ENCODE peak calls at places on chromosomes 5 and 9, in seven cellular contexts. M is GM12892, L is H1, R is HepG2, X is GM12891, B is GM12878, U is K562. J is an unnamed sample.

GRCh38 chr9:115593587-115594091 is 475.7 kb upstream of the TNC start:
- DNase-seq in M (no peak), L (no peak), R (peak), X (peak), B (no peak), U (peak), J (peak)

GRCh38 chr5:150159741-150160179 is 4.1 kb upstream of the PDGFRB start:
- DNase-seq in M (no peak), L (no peak), R (no peak), X (no peak), B (no peak), U (peak), J (peak)

GRCh38 chr9:15182755-15183154 is 124.3 kb downstream of the TTC39B start:
- DNase-seq in M (no peak), L (no peak), R (no peak), X (no peak), B (no peak), U (no peak), J (peak)

GRCh38 chr9:133459476-133460404 is at the start of gene CACFD1:
- DNase-seq in M (peak), L (peak), R (peak), X (peak), B (peak), U (peak), J (peak)

GRCh38 chr9:35367451-35367850 is 122.5 kb upstream of the RUSC2 start:
- DNase-seq in M (no peak), L (no peak), R (no peak), X (no peak), B (no peak), U (no peak), J (no peak)

GRCh38 chr9:33447404-33448158 is at the start of gene AQP3:
- DNase-seq in M (peak), L (no peak), R (peak), X (peak), B (no peak), U (peak), J (peak)

GRCh38 chr9:3906437-3907213 is 380.8 kb upstream of the RFX3 start:
- DNase-seq in M (no peak), L (no peak), R (no peak), X (no peak), B (no peak), U (no peak), J (peak)

GRCh38 chr5:122500245-122501086 is 188.4 kb downstream of the SNCAIP start:
- DNase-seq in M (no peak), L (peak), R (peak), X (no peak), B (no peak), U (peak), J (peak)

GRCh38 chr5:138981606-138982005 is 106.5 kb upstream of the LRRTM2 start:
- DNase-seq in M (no peak), L (no peak), R (no peak), X (no peak), B (no peak), U (no peak), J (no peak)

GRCh38 chr5:37685816-37686215 is 154.0 kb downstream of the GDNF start:
- DNase-seq in M (no peak), L (no peak), R (no peak), X (no peak), B (no peak), U (no peak), J (no peak)

GRCh38 chr9:7560669-7561305 is 238.8 kb downstream of the DMAC1 start:
- DNase-seq in M (no peak), L (no peak), R (no peak), X (no peak), B (no peak), U (no peak), J (no peak)

GRCh38 chr5:140672455-140673186 is 755 bp downstream of the DND1 start:
- DNase-seq in M (no peak), L (no peak), R (no peak), X (no peak), B (no peak), U (no peak), J (peak)

GRCh38 chr5:102781786-102782185 is 26.7 kb downstream of the PAM start:
- DNase-seq in M (no peak), L (no peak), R (no peak), X (no peak), B (no peak), U (no peak), J (no peak)

GRCh38 chr5:80686757-80687156 is 32.0 kb upstream of the DHFR start:
- DNase-seq in M (no peak), L (no peak), R (peak), X (no peak), B (no peak), U (no peak), J (no peak)

GRCh38 chr5:172285226-172286143 is 1.9 kb upstream of the UBTD2 start:
- DNase-seq in M (no peak), L (no peak), R (no peak), X (no peak), B (no peak), U (no peak), J (no peak)

GRCh38 chr9:114688388-114688787 is 6.4 kb upstream of the TEX48 start:
- DNase-seq in M (no peak), L (no peak), R (no peak), X (no peak), B (no peak), U (no peak), J (no peak)

GRCh38 chr5:149632311-149633251 is 51.3 kb downstream of the ARHGEF37 start:
- DNase-seq in M (no peak), L (no peak), R (no peak), X (no peak), B (no peak), U (peak), J (no peak)

GRCh38 chr5:172800088-172800551 is 29.1 kb upstream of the DUSP1 start:
- DNase-seq in M (no peak), L (no peak), R (no peak), X (no peak), B (no peak), U (no peak), J (no peak)

GRCh38 chr9:121085661-121086060 is 10.9 kb downstream of the CNTRL start:
- DNase-seq in M (no peak), L (no peak), R (no peak), X (no peak), B (no peak), U (no peak), J (no peak)

GRCh38 chr5:158801286-158801685 is 298.4 kb downstream of the EBF1 start:
- DNase-seq in M (no peak), L (no peak), R (no peak), X (no peak), B (no peak), U (no peak), J (no peak)

GRCh38 chr5:11026543-11026942 is 265.5 kb upstream of the DAP start:
- DNase-seq in M (no peak), L (no peak), R (no peak), X (no peak), B (no peak), U (no peak), J (no peak)

GRCh38 chr9:111036946-111037743 is 1.1 kb downstream of the LPAR1 start:
- DNase-seq in M (no peak), L (no peak), R (no peak), X (no peak), B (no peak), U (no peak), J (peak)

GRCh38 chr9:84315278-84315877 is 25.2 kb downstream of the SLC28A3 start:
- DNase-seq in M (no peak), L (peak), R (peak), X (no peak), B (no peak), U (peak), J (peak)

GRCh38 chr5:17221843-17222614 is 4.6 kb downstream of the BASP1 start:
- DNase-seq in M (no peak), L (no peak), R (no peak), X (no peak), B (no peak), U (no peak), J (no peak)

GRCh38 chr5:74251106-74252032 is 389.2 kb downstream of the ENC1 start:
- DNase-seq in M (no peak), L (no peak), R (peak), X (no peak), B (no peak), U (no peak), J (no peak)

GRCh38 chr9:31103836-31104235 is 1280.6 kb upstream of the ACO1 start:
- DNase-seq in M (no peak), L (no peak), R (no peak), X (no peak), B (no peak), U (no peak), J (no peak)

GRCh38 chr9:63859475-63860215 is 1425.4 kb downstream of the FOXD4L5 start:
- DNase-seq in M (no peak), L (no peak), R (peak), X (no peak), B (no peak), U (peak), J (peak)

GRCh38 chr5:78929833-78930232 is 55.3 kb downstream of the ARSB start:
- DNase-seq in M (no peak), L (no peak), R (peak), X (no peak), B (no peak), U (no peak), J (no peak)

GRCh38 chr5:156556666-156557401 is 229.9 kb downstream of the SGCD start:
- DNase-seq in M (no peak), L (no peak), R (no peak), X (no peak), B (no peak), U (no peak), J (no peak)

GRCh38 chr5:4246447-4246846 is 650.8 kb downstream of the IRX1 start:
- DNase-seq in M (no peak), L (no peak), R (no peak), X (no peak), B (no peak), U (no peak), J (no peak)

GRCh38 chr9:113875917-113876805 is at the start of gene ZNF618:
- DNase-seq in M (peak), L (no peak), R (no peak), X (peak), B (no peak), U (peak), J (peak)

GRCh38 chr5:87300176-87300575 is 32.5 kb downstream of the RASA1 start:
- DNase-seq in M (no peak), L (no peak), R (no peak), X (no peak), B (no peak), U (no peak), J (no peak)

GRCh38 chr9:79559501-79560181 is 12.1 kb upstream of the TLE4 start:
- DNase-seq in M (no peak), L (no peak), R (no peak), X (no peak), B (no peak), U (no peak), J (peak)

GRCh38 chr9:79652598-79652997 is 80.8 kb downstream of the TLE4 start:
- DNase-seq in M (no peak), L (no peak), R (no peak), X (no peak), B (no peak), U (no peak), J (no peak)

GRCh38 chr5:1659100-1660036 is 135.6 kb upstream of the LPCAT1 start:
- DNase-seq in M (no peak), L (no peak), R (no peak), X (peak), B (no peak), U (no peak), J (peak)

GRCh38 chr5:146667633-146668032 is 151.6 kb upstream of the GPR151 start:
- DNase-seq in M (no peak), L (no peak), R (no peak), X (no peak), B (no peak), U (no peak), J (no peak)

GRCh38 chr9:77846957-77847574 is 184.5 kb downstream of the GNAQ start:
- DNase-seq in M (no peak), L (no peak), R (no peak), X (no peak), B (no peak), U (no peak), J (no peak)

GRCh38 chr9:38096238-38096805 is 27.3 kb upstream of the SHB start:
- DNase-seq in M (no peak), L (no peak), R (no peak), X (no peak), B (no peak), U (no peak), J (no peak)

DNA sequence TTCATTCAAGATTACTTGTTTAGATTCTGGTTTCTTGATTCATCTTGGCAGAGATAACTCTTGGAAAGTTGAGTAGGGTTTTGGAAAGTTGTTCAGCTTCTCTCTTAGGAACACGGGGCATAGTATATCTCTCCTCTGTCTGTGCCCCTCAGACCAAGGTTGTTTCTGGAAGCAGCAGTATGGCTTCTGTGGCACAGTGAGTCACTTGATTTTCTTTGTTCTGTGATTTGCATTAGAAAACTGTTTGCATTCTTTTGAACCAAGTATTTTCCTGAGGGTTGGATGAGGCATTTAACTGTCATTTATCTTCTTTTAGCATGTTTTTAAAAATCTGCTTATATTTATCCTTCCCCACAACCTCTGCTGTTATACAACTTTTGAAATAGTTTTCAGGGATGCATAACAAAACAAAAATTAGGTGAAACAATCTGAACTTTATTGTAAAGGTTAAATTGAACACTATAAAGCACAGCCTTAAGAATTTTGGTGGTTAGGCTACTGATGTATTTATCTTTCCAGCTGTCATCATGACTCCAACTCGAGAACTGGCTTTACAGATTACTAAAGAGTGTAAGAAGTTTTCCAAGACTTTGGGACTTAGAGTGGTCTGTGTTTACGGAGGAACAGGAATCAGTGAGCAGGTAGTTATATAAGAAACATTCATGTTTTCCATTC is 26.5 kb downstream of the DDX46 start:
- DNase-seq in M (no peak), L (peak), R (no peak), X (no peak), B (no peak), U (no peak), J (no peak)
- TF ChIP-seq TAF1 in M (no peak), L (no peak), R (no peak), X (no peak), B (no peak), U (no peak), J (no peak)

GRCh38 chr5:84518862-84519261 is 134.2 kb upstream of the EDIL3 start:
- DNase-seq in M (no peak), L (no peak), R (no peak), X (no peak), B (no peak), U (no peak), J (no peak)

GRCh38 chr5:84524491-84524890 is 139.8 kb upstream of the EDIL3 start:
- DNase-seq in M (no peak), L (no peak), R (no peak), X (no peak), B (no peak), U (no peak), J (no peak)
- TF ChIP-seq TAF1 in M (no peak), L (no peak), R (no peak), X (no peak), B (no peak), U (no peak), J (no peak)

GRCh38 chr9:97046228-97046627 is 7.3 kb upstream of the CTSV start:
- DNase-seq in M (no peak), L (peak), R (peak), X (no peak), B (no peak), U (no peak), J (no peak)
- TF ChIP-seq TAF1 in M (no peak), L (peak), R (no peak), X (no peak), B (no peak), U (no peak), J (no peak)

GRCh38 chr5:155021858-155022257 is 8.3 kb downstream of the KIF4B start:
- DNase-seq in M (no peak), L (no peak), R (no peak), X (no peak), B (no peak), U (no peak), J (no peak)

GRCh38 chr5:155019601-155020226 is 6.2 kb downstream of the KIF4B start:
- DNase-seq in M (no peak), L (no peak), R (no peak), X (no peak), B (no peak), U (no peak), J (no peak)

GRCh38 chr5:155025890-155026289 is 12.3 kb downstream of the KIF4B start:
- DNase-seq in M (no peak), L (no peak), R (no peak), X (no peak), B (no peak), U (no peak), J (no peak)

GRCh38 chr5:155024015-155024414 is 10.5 kb downstream of the KIF4B start:
- DNase-seq in M (no peak), L (no peak), R (no peak), X (no peak), B (no peak), U (no peak), J (no peak)

GRCh38 chr5:155023320-155023719 is 9.8 kb downstream of the KIF4B start:
- DNase-seq in M (no peak), L (no peak), R (no peak), X (no peak), B (no peak), U (no peak), J (no peak)
- TF ChIP-seq TAF1 in M (no peak), L (no peak), R (no peak), X (no peak), B (no peak), U (no peak), J (no peak)

GRCh38 chr5:40223884-40224402 is 455.8 kb upstream of the PTGER4 start:
- DNase-seq in M (no peak), L (no peak), R (no peak), X (no peak), B (peak), U (no peak), J (no peak)
- TF ChIP-seq TAF1 in M (no peak), L (no peak), R (no peak), X (no peak), B (no peak), U (no peak), J (no peak)

DNA sequence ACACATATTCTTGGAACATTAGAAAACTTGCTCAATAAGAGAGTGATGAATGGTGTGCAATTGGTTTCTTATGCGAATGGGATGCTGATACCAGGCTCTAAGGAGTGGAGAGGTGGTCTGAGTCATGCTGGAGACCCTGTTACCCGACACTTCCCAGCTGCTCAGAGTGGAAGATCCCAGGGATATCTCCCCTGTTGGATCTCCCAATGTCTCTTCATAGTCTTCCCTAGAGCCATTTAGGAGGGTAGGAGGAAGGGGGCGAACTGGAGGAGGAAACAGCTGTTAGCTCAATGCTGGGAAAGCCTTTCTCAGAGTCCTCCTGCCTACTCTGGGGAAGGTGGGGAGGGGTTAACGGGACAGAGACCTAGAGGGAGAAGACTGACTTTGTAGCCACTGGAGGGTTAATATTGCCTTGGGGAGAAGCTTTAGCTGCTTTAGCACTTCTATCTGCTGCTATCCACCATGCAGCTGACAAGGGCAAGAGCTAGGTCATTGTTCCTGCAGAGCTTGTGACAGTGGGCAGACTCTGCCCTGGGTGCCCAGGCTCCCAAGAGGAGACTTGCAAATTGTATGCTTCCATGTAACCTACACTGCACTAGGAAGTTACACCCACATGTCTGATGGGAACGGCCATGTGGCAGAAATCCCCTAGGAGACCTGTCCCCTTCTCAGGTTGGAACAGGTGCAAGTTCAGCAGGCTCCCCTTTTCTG is 301.0 kb downstream of the GADD45G start:
- DNase-seq in M (no peak), L (no peak), R (no peak), X (no peak), B (no peak), U (no peak), J (no peak)
- TF ChIP-seq TAF1 in M (no peak), L (no peak), R (no peak), X (no peak), B (no peak), U (no peak), J (no peak)

GRCh38 chr5:96483878-96484277 is 50.8 kb upstream of the PCSK1 start:
- DNase-seq in M (no peak), L (no peak), R (peak), X (no peak), B (no peak), U (peak), J (no peak)
- TF ChIP-seq TAF1 in M (no peak), L (no peak), R (no peak), X (no peak), B (no peak), U (no peak), J (no peak)

GRCh38 chr5:83475540-83476469 is 4.3 kb downstream of the VCAN start:
- DNase-seq in M (no peak), L (no peak), R (peak), X (no peak), B (no peak), U (no peak), J (no peak)
- TF ChIP-seq TAF1 in M (no peak), L (no peak), R (no peak), X (no peak), B (no peak), U (no peak), J (no peak)

DNA sequence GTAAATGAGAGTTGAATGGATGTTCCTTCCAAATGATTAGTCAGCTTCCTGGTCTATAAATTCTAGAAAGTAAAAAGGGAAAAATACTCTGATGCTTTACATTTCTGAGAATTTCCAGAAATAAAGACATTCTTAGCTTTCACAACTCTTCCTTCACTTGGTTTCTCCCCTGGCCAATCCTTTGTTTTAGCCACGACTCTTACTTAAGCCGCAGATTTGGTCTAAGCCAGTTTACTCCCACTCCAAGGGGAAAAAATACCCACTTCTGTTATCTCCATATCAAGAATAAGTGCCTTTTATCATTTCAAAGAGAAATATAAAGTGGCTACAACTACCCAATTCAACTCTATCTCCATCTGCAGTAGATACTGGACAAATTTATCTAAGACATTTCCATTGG is 29.7 kb downstream of the PWWP2A start:
- DNase-seq in M (no peak), L (no peak), R (no peak), X (no peak), B (no peak), U (no peak), J (no peak)
- TF ChIP-seq TAF1 in M (no peak), L (no peak), R (no peak), X (no peak), B (no peak), U (no peak), J (no peak)